ENCODE peak calls at places on chromosome 14, in five cellular contexts. Z, E, H, S and M are unnamed samples.

GRCh38 chr14:53956427-53957201 is at the start of gene BMP4:
- DNase-seq in Z (peak), S (peak), E (no peak), H (peak), M (peak)

GRCh38 chr14:80127466-80127865 is 83.8 kb downstream of the DIO2 start:
- DNase-seq in H (no peak), S (no peak), E (no peak), Z (no peak), M (no peak)

GRCh38 chr14:91169951-91170350 is 56.1 kb downstream of the DGLUCY start:
- DNase-seq in S (no peak), Z (no peak), E (no peak), H (no peak), M (no peak)

GRCh38 chr14:72165151-72165715 is 233.0 kb downstream of the RGS6 start:
- DNase-seq in H (no peak), Z (no peak), S (no peak), E (no peak), M (no peak)

GRCh38 chr14:104682107-104682593 is 7.3 kb upstream of the INF2 start:
- DNase-seq in E (no peak), H (peak), S (no peak), Z (peak), M (peak)

GRCh38 chr14:81400202-81400678 is at the start of gene STON2:
- DNase-seq in E (no peak), H (no peak), S (peak), Z (no peak), M (peak)

GRCh38 chr14:105481886-105482454 is 4.7 kb upstream of the CRIP1 start:
- DNase-seq in H (peak), E (peak), S (peak), Z (peak), M (peak)

GRCh38 chr14:46840971-46841729 is 189.6 kb upstream of the RPL10L start:
- DNase-seq in Z (no peak), E (no peak), S (no peak), H (no peak), M (no peak)

GRCh38 chr14:41225433-41225832 is 381.2 kb upstream of the LRFN5 start:
- DNase-seq in E (no peak), S (no peak), Z (no peak), H (no peak), M (no peak)

GRCh38 chr14:42374332-42374731 is 767.7 kb downstream of the LRFN5 start:
- DNase-seq in H (no peak), Z (no peak), E (no peak), S (no peak), M (no peak)

GRCh38 chr14:95769976-95770375 is 56.1 kb upstream of the TCL1A start:
- DNase-seq in E (no peak), Z (no peak), H (peak), S (no peak), M (no peak)

GRCh38 chr14:89252887-89253532 is 164.0 kb downstream of the FOXN3 start:
- DNase-seq in S (no peak), H (peak), E (peak), Z (no peak), M (no peak)

GRCh38 chr14:94641632-94641955 is 29.4 kb downstream of the SERPINA3 start:
- DNase-seq in E (no peak), H (no peak), Z (no peak), S (no peak), M (no peak)

GRCh38 chr14:98798099-98798498 is 473.9 kb downstream of the BCL11B start:
- DNase-seq in Z (no peak), E (no peak), S (no peak), H (no peak), M (no peak)

GRCh38 chr14:105313381-105314286 is 914 bp upstream of the PACS2 start:
- DNase-seq in Z (peak), S (peak), H (peak), E (no peak), M (no peak)

GRCh38 chr14:69763761-69764510 is 3.0 kb upstream of the SRSF5 start:
- DNase-seq in H (no peak), E (no peak), Z (no peak), S (peak), M (no peak)

GRCh38 chr14:100049220-100049619 is 16.0 kb upstream of the EVL start:
- DNase-seq in E (peak), S (peak), H (no peak), Z (no peak), M (no peak)

GRCh38 chr14:103422981-103423600 is 37.9 kb downstream of the MARK3 start:
- DNase-seq in E (peak), H (no peak), Z (no peak), S (peak), M (no peak)

GRCh38 chr14:87491816-87492215 is 501.2 kb downstream of the GALC start:
- DNase-seq in E (no peak), S (no peak), H (no peak), Z (no peak), M (no peak)

GRCh38 chr14:87133073-87133815 is 859.7 kb downstream of the GALC start:
- DNase-seq in H (no peak), E (no peak), S (peak), Z (no peak), M (no peak)

GRCh38 chr14:105050551-105050897 is 14.7 kb downstream of the GPR132 start:
- DNase-seq in S (peak), E (peak), Z (peak), H (no peak), M (peak)

GRCh38 chr14:83988274-83988673 is 1541.7 kb upstream of the FLRT2 start:
- DNase-seq in H (no peak), S (peak), E (peak), Z (no peak), M (no peak)

GRCh38 chr14:92489394-92490238 is 24.0 kb upstream of the RIN3 start:
- DNase-seq in E (no peak), S (no peak), Z (no peak), H (no peak), M (no peak)

GRCh38 chr14:58812050-58812690 is 174.4 kb downstream of the DACT1 start:
- DNase-seq in E (no peak), Z (no peak), S (no peak), H (no peak), M (no peak)

GRCh38 chr14:76089151-76089550 is 62.6 kb upstream of the GPATCH2L start:
- DNase-seq in S (no peak), E (no peak), Z (no peak), H (no peak), M (no peak)

GRCh38 chr14:76086636-76087035 is 65.1 kb upstream of the GPATCH2L start:
- DNase-seq in Z (no peak), H (no peak), E (no peak), S (no peak), M (no peak)

GRCh38 chr14:76090611-76091010 is 61.1 kb upstream of the GPATCH2L start:
- DNase-seq in H (no peak), Z (no peak), E (no peak), S (no peak), M (no peak)

GRCh38 chr14:76089575-76089974 is 62.1 kb upstream of the GPATCH2L start:
- DNase-seq in E (no peak), Z (no peak), H (no peak), S (no peak), M (no peak)

DNA sequence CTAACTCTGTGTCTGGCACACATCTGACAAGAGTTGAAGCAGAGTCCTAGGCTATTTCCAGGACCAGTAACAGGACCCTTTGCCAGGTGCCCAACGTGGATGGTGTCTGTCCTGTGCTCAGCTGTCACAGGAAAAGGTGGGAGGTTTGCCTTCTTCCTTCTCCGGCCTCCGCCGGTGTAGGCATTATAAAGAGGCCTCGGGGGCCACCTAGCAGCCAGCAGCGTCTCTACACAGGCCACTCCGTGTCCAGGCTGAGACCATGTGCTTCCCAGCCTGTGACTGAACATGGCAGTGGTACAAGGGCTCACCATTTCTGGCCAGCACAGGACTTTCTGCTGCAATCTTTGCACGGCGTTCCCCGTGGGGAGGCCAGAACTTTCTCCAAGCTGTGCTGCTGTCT is 60.7 kb upstream of the GPATCH2L start:
- DNase-seq in H (peak), S (peak), E (peak), Z (no peak), M (no peak)
- TF ChIP-seq CTCF in H (peak), S (peak), E (peak), Z (peak), M (no peak)

GRCh38 chr14:39109893-39110715 is 4.0 kb upstream of the GEMIN2 start:
- DNase-seq in Z (no peak), S (no peak), E (no peak), H (no peak), M (no peak)
- H3K4me3 ChIP-seq in Z (no peak), S (no peak), E (no peak), H (no peak), M (no peak)

DNA sequence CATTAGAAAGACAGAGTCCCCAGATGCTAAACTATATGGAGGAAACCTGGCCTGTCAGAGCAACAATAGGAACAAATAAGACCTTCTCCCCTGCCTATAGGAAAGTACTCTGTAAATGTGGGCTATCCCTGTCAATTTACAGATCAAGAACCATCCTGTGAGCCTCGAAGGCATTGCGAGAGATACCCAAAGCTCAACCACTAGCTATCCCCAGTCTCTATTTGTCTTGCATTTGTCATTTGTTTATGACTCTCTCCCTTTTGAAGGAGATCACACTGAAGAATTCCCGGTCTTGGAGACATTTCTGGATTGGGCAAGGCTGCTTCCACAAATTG is 42.7 kb upstream of the DHRS4 start:
- DNase-seq in E (no peak), Z (no peak), S (no peak), H (no peak), M (no peak)
- TF ChIP-seq CTCF in E (no peak), Z (no peak), S (no peak), H (no peak), M (no peak)

DNA sequence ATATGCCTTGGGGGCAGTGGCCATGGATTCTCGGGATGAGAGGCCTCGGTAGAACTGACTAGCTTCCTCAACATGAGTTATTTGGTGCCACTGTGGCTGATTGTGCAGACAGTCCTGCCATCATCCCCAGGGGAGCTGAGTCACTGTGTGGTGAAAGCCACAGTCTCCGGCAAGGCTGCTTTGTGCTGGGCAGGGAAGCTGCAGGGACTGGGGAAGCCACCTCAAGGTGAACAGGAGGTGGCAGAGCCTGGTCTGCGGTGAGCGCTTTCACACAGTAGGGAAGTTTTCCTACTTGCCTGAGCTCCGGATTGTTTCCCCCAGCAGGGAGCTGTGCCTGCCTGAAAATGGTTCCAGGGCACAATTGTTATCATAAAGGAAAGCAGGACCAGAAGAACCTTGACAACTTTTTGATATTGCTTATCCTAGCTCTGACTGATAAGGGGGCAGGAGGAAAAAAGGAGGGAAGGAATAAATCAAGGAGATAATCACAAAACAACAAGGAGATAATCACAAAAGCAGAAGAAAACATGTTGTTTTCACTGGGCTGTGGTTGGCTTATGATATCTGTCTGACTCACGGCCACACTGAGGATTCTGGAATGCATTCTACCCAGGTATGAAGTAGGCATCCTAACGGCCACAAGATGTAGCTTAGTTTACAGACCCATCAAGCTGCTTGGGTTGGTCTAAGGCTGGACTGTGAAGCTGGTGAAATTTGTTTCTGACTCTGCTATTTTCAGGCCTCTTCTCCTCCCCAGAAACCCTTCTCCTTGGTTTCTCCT is 32.2 kb upstream of the GNG2 start:
- DNase-seq in Z (peak), E (peak), H (peak), S (peak), M (no peak)
- H3K4me3 ChIP-seq in Z (no peak), E (no peak), H (no peak), S (no peak), M (no peak)

DNA sequence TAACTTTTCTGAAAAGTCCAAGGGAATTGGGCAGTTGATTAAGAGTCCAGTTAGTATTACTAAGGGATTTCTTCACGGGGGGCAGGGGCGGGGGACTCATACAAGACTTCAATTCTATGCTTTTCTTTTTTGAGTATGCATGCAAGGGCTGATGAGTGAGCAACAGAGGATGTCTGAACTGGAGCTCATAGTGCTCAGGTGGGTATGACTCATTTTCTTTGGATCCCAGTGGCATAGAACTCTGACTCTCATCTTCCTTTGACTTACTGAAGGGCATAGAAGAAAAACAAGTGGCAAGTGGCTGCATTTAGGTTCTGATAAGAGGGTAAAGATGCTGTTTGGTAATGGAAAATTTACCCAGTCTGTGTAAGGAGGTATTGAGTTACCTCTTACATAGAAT is 749.2 kb downstream of the NOVA1 start:
- DNase-seq in S (no peak), E (peak), Z (no peak), H (no peak), M (no peak)
- TF ChIP-seq CTCF in S (no peak), E (no peak), Z (no peak), H (no peak), M (no peak)

GRCh38 chr14:65949711-65950516 is 536.3 kb upstream of the CCDC196 start:
- DNase-seq in Z (peak), E (peak), S (peak), H (no peak), M (no peak)

GRCh38 chr14:65943150-65943549 is 530.6 kb downstream of the FUT8 start:
- DNase-seq in H (no peak), S (no peak), E (no peak), Z (no peak), M (no peak)

GRCh38 chr14:65945333-65945732 is 532.8 kb downstream of the FUT8 start:
- DNase-seq in Z (no peak), H (no peak), S (no peak), E (no peak), M (no peak)

GRCh38 chr14:65946494-65946893 is 534.0 kb downstream of the FUT8 start:
- DNase-seq in H (no peak), E (no peak), Z (no peak), S (no peak), M (no peak)

DNA sequence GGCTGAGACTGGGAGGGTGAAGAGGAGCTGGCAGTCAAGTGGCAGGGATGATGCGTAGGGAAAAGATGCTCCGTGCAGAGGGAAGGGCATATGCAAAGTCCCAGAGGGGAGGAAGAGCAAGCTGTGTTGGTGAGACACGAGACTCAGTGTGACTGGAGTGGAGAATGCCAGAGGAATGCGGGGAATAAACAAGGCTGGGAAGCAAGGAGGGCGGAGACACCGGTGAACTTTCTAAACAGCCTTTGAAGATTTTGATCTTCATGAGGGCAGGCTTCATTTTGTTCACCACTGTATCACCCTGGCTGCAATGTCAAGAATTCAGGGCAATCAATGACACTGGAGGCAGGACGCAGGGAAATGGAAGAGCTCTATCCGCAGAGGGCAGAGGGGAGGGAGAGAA is 535.8 kb downstream of the FUT8 start:
- DNase-seq in E (no peak), Z (no peak), H (no peak), S (no peak), M (no peak)
- H3K4me3 ChIP-seq in E (no peak), Z (no peak), H (no peak), S (no peak), M (no peak)

GRCh38 chr14:66610154-66610563 is 102.2 kb downstream of the GPHN start:
- DNase-seq in H (peak), E (peak), Z (no peak), S (peak), M (no peak)
- TF ChIP-seq CTCF in H (peak), E (peak), Z (no peak), S (peak), M (no peak)

GRCh38 chr14:36655571-36655962 is 6.1 kb upstream of the PAX9 start:
- DNase-seq in S (no peak), Z (no peak), E (no peak), H (peak), M (no peak)
- H3K4me3 ChIP-seq in S (no peak), Z (no peak), E (no peak), H (peak), M (no peak)